ENCODE peak calls at places on chromosomes 16 and 17, in five cellular contexts. O, W, Z, Q and I are unnamed samples.

GRCh38 chr17:31541559-31541958 is 150.1 kb downstream of the RAB11FIP4 start:
- DNase-seq in Z (peak; percentile 40), Q (no peak), O (no peak), W (no peak), I (no peak)

GRCh38 chr17:61490540-61490975 is 38.3 kb downstream of the TBX4 start:
- DNase-seq in Z (no peak), O (peak; percentile 79), W (peak; percentile 45), Q (no peak), I (peak; percentile 84)

GRCh38 chr17:44400226-44400847 is 10.9 kb upstream of the ITGA2B start:
- DNase-seq in O (peak; percentile 40), Z (peak; percentile 37), Q (no peak), W (no peak), I (no peak)

GRCh38 chr17:6422654-6423241 is 12.2 kb downstream of the AIPL1 start:
- DNase-seq in Z (no peak), W (no peak), Q (no peak), O (no peak), I (no peak)

GRCh38 chr17:32303861-32304288 is 38.1 kb downstream of the C17orf75 start:
- DNase-seq in O (no peak), Z (no peak), Q (no peak), W (no peak), I (no peak)

GRCh38 chr16:67161595-67162058 is 1.9 kb downstream of the FBXL8 start:
- DNase-seq in Z (no peak), W (no peak), O (no peak), Q (no peak), I (no peak)

GRCh38 chr16:81485225-81485624 is 40.6 kb downstream of the CMIP start:
- DNase-seq in Z (no peak), O (no peak), W (no peak), Q (no peak), I (no peak)

GRCh38 chr17:57902800-57903759 is 52.1 kb downstream of the CUEDC1 start:
- DNase-seq in Q (no peak), Z (peak; percentile 92), O (peak; percentile 77), W (no peak), I (peak; percentile 62)

GRCh38 chr17:1193300-1193699 is 13.5 kb upstream of the ABR start:
- DNase-seq in Z (no peak), W (no peak), Q (no peak), O (no peak), I (no peak)

GRCh38 chr16:28182183-28182582 is 29.6 kb downstream of the XPO6 start:
- DNase-seq in Q (no peak), W (no peak), Z (peak; percentile 33), O (peak; percentile 36), I (no peak)

GRCh38 chr16:19898924-19899604 is 14.4 kb upstream of the GPRC5B start:
- DNase-seq in O (peak; percentile 54), Z (peak; percentile 63), W (no peak), Q (peak; percentile 52), I (peak; percentile 13)

GRCh38 chr17:46984892-46985291 is 5.8 kb upstream of the RPRML start:
- DNase-seq in W (no peak), O (no peak), Z (no peak), Q (no peak), I (no peak)

GRCh38 chr17:72683506-72684404 is 408.7 kb downstream of the SLC39A11 start:
- DNase-seq in W (peak; percentile 96), O (peak; percentile 96), Z (peak; percentile 18), Q (no peak), I (peak; percentile 92)

GRCh38 chr16:74556375-74556922 is 50.5 kb downstream of the GLG1 start:
- DNase-seq in Z (no peak), Q (no peak), W (no peak), O (no peak), I (no peak)

GRCh38 chr16:67399218-67399733 is 6.0 kb upstream of the TPPP3 start:
- DNase-seq in Z (peak; percentile 33), Q (no peak), W (no peak), O (no peak), I (no peak)

GRCh38 chr16:82192665-82193064 is 22.6 kb upstream of the MPHOSPH6 start:
- DNase-seq in W (no peak), Q (peak; percentile 14), O (peak; percentile 62), Z (peak; percentile 6), I (peak; percentile 28)

GRCh38 chr17:28350271-28350670 is 7.1 kb downstream of the POLDIP2 start:
- DNase-seq in O (no peak), W (no peak), Q (no peak), Z (no peak), I (no peak)

GRCh38 chr17:65594585-65594940 is 33.1 kb upstream of the AXIN2 start:
- DNase-seq in Z (peak; percentile 5), O (peak; percentile 26), W (no peak), Q (peak; percentile 43), I (no peak)

GRCh38 chr17:49063652-49064051 is 66.5 kb downstream of the IGF2BP1 start:
- DNase-seq in Q (no peak), W (no peak), Z (no peak), O (no peak), I (no peak)

GRCh38 chr16:68319185-68319908 is 8.5 kb downstream of the PRMT7 start:
- DNase-seq in W (no peak), Q (no peak), O (no peak), Z (peak; percentile 45), I (no peak)

GRCh38 chr17:72259977-72260376 is 139.2 kb downstream of the SOX9 start:
- DNase-seq in O (no peak), Q (no peak), Z (no peak), W (no peak), I (no peak)

GRCh38 chr17:6019959-6020358 is 50.2 kb upstream of the WSCD1 start:
- DNase-seq in O (no peak), Q (no peak), W (no peak), Z (no peak), I (no peak)

GRCh38 chr16:74601131-74601871 is 5.6 kb downstream of the GLG1 start:
- DNase-seq in W (no peak), Q (no peak), Z (peak; percentile 81), O (no peak), I (no peak)

GRCh38 chr17:44527954-44528353 is 24.7 kb upstream of the GPATCH8 start:
- DNase-seq in O (no peak), Q (no peak), Z (no peak), W (no peak), I (no peak)

GRCh38 chr16:82439678-82440293 is 187.0 kb upstream of the CDH13 start:
- DNase-seq in Q (no peak), Z (no peak), O (no peak), W (no peak), I (no peak)

GRCh38 chr17:39531252-39531651 is 70.0 kb downstream of the CDK12 start:
- DNase-seq in O (peak; percentile 8), W (no peak), Z (no peak), Q (no peak), I (no peak)

GRCh38 chr17:43431741-43432523 is 33.1 kb downstream of the ARL4D start:
- DNase-seq in O (no peak), Q (no peak), W (no peak), Z (no peak), I (no peak)

GRCh38 chr16:27906883-27907282 is 156.6 kb downstream of the GSG1L start:
- DNase-seq in Q (no peak), Z (no peak), W (no peak), O (no peak), I (no peak)

GRCh38 chr17:50947844-50948514 is 81.8 kb upstream of the TOB1 start:
- DNase-seq in Z (no peak), O (no peak), Q (no peak), W (no peak), I (no peak)

GRCh38 chr17:8700546-8700945 is 44.1 kb downstream of the CCDC42 start:
- DNase-seq in O (no peak), Z (no peak), Q (no peak), W (no peak), I (no peak)

GRCh38 chr17:4968166-4968915 is 724 bp upstream of the SPAG7 start:
- DNase-seq in W (no peak), Q (no peak), Z (peak; percentile 15), O (no peak), I (no peak)

GRCh38 chr17:77737442-77738265 is 220.8 kb upstream of the TNRC6C start:
- DNase-seq in O (no peak), Q (no peak), W (no peak), Z (no peak), I (no peak)

GRCh38 chr17:50924800-50925199 is 58.6 kb upstream of the TOB1 start:
- DNase-seq in Z (no peak), W (no peak), O (no peak), Q (no peak), I (no peak)

GRCh38 chr16:16062023-16062932 is 112.9 kb downstream of the ABCC1 start:
- DNase-seq in O (peak; percentile 41), Z (peak; percentile 11), Q (no peak), W (no peak), I (no peak)
- TF ChIP-seq CTCF in O (peak; percentile 12), Z (no peak), Q (peak; percentile 15), W (no peak), I (no peak)

GRCh38 chr16:3182608-3183444 is 5.2 kb upstream of the OR1F1 start:
- DNase-seq in Z (peak; percentile 75), O (peak; percentile 44), W (no peak), Q (no peak), I (no peak)
- H3K4me3 ChIP-seq in Z (peak overlapping the region; percentile 59), O (peak overlapping the region; percentile 61), W (peak overlapping the region; percentile 64), Q (peak overlapping the region; percentile 67), I (peak overlapping the region; percentile 58)

GRCh38 chr17:78746263-78746948 is 35.7 kb downstream of the CYTH1 start:
- DNase-seq in Q (no peak), O (no peak), W (no peak), Z (no peak), I (no peak)

GRCh38 chr17:78748048-78748729 is 33.9 kb downstream of the CYTH1 start:
- DNase-seq in O (no peak), Q (no peak), W (no peak), Z (peak; percentile 87), I (no peak)

GRCh38 chr17:78747479-78747878 is 34.6 kb downstream of the CYTH1 start:
- DNase-seq in W (no peak), Z (no peak), Q (no peak), O (no peak), I (no peak)

GRCh38 chr17:78746949-78747269 is 35.2 kb downstream of the CYTH1 start:
- DNase-seq in O (no peak), W (no peak), Z (no peak), Q (no peak), I (no peak)

GRCh38 chr17:78748730-78749317 is 33.2 kb downstream of the CYTH1 start:
- DNase-seq in Q (peak; percentile 51), Z (peak; percentile 88), O (peak; percentile 77), W (no peak), I (no peak)
- TF ChIP-seq CTCF in Q (no peak), Z (no peak), O (no peak), W (no peak), I (no peak)

GRCh38 chr17:2510559-2510958 is 1.1 kb downstream of the METTL16 start:
- DNase-seq in Z (no peak), O (no peak), W (no peak), Q (no peak), I (no peak)
- H3K4me3 ChIP-seq in Z (peak overlapping the region; percentile 78), O (peak overlapping the region; percentile 73), W (peak overlapping the region; percentile 97), Q (peak overlapping the region; percentile 86), I (peak overlapping the region; percentile 61)